ENCODE peak calls at places on chromosome 1, in four cellular contexts. One of them, this sample, is unnamed.

GRCh38 chr1:78079580-78079979 is 33.8 kb downstream of the GIPC2 start:
- DNase-seq in RWPE1: no peak
- DNase-seq in uterus: no peak
- DNase-seq in NCI-H2171 treated with DMSO at 0.1 percent for 48 hours: no peak
- DNase-seq in this sample: peak; percentile 56

GRCh38 chr1:179803916-179804315 is 60.8 kb downstream of the FAM163A start:
- DNase-seq in uterus: no peak
- DNase-seq in RWPE1: no peak
- DNase-seq in NCI-H2171 treated with DMSO at 0.1 percent for 48 hours: peak; percentile 77
- DNase-seq in this sample: peak; percentile 52

GRCh38 chr1:210747890-210748289 is 386.1 kb downstream of the KCNH1 start:
- DNase-seq in NCI-H2171 treated with DMSO at 0.1 percent for 48 hours: no peak
- DNase-seq in RWPE1: no peak
- DNase-seq in uterus: no peak
- DNase-seq in this sample: no peak

GRCh38 chr1:100396651-100397050 is 44.3 kb downstream of the CDC14A start:
- DNase-seq in RWPE1: no peak
- DNase-seq in NCI-H2171 treated with DMSO at 0.1 percent for 48 hours: no peak
- DNase-seq in uterus: no peak
- DNase-seq in this sample: no peak

GRCh38 chr1:81446006-81446669 is 354.6 kb upstream of the ADGRL2 start:
- DNase-seq in RWPE1: no peak
- DNase-seq in NCI-H2171 treated with DMSO at 0.1 percent for 48 hours: no peak
- DNase-seq in uterus: no peak
- DNase-seq in this sample: no peak

GRCh38 chr1:45954401-45954847 is 151.0 kb downstream of the MAST2 start:
- DNase-seq in NCI-H2171 treated with DMSO at 0.1 percent for 48 hours: peak; percentile 62
- DNase-seq in uterus: no peak
- DNase-seq in RWPE1: peak; percentile 45
- DNase-seq in this sample: peak; percentile 95

GRCh38 chr1:245878585-245878984 is 628.5 kb downstream of the SMYD3 start:
- DNase-seq in RWPE1: no peak
- DNase-seq in uterus: no peak
- DNase-seq in NCI-H2171 treated with DMSO at 0.1 percent for 48 hours: no peak
- DNase-seq in this sample: no peak

GRCh38 chr1:241870290-241870689 is 22.3 kb downstream of the EXO1 start:
- DNase-seq in uterus: no peak
- DNase-seq in RWPE1: no peak
- DNase-seq in NCI-H2171 treated with DMSO at 0.1 percent for 48 hours: no peak
- DNase-seq in this sample: peak; percentile 46

GRCh38 chr1:54220004-54220811 is 20.2 kb downstream of the MRPL37 start:
- DNase-seq in NCI-H2171 treated with DMSO at 0.1 percent for 48 hours: peak; percentile 72
- DNase-seq in uterus: peak; percentile 52
- DNase-seq in RWPE1: no peak
- DNase-seq in this sample: peak; percentile 19

GRCh38 chr1:15757575-15758401 is 807 bp upstream of the FBLIM1 start:
- DNase-seq in NCI-H2171 treated with DMSO at 0.1 percent for 48 hours: no peak
- DNase-seq in uterus: no peak
- DNase-seq in RWPE1: no peak
- DNase-seq in this sample: peak; percentile 77

GRCh38 chr1:241711326-241711725 is 59.2 kb downstream of the WDR64 start:
- DNase-seq in NCI-H2171 treated with DMSO at 0.1 percent for 48 hours: no peak
- DNase-seq in uterus: no peak
- DNase-seq in RWPE1: no peak
- DNase-seq in this sample: no peak

GRCh38 chr1:56799605-56800398 is 19.4 kb downstream of the FYB2 start:
- DNase-seq in RWPE1: no peak
- DNase-seq in NCI-H2171 treated with DMSO at 0.1 percent for 48 hours: no peak
- DNase-seq in uterus: no peak
- DNase-seq in this sample: peak; percentile 60